ENCODE peak calls at places on chromosome 4, in six cellular contexts. D is aorta, X is BJ, P is HFF-Myc, O is cardiac muscle cell, Q is lung. E is an unnamed sample.

GRCh38 chr4:4782969-4783368 is 76.5 kb upstream of the MSX1 start:
- DNase-seq in D (no peak), X (no peak), P (no peak), O (peak; percentile 18), Q (no peak), E (no peak)

GRCh38 chr4:2441393-2442174 is 22.8 kb downstream of the CFAP99 start:
- DNase-seq in D (peak; percentile 69), X (no peak), P (peak; percentile 20), O (peak; percentile 69), Q (peak; percentile 42), E (peak; percentile 37)

GRCh38 chr4:1608821-1609500 is 75.2 kb downstream of the FAM53A start:
- DNase-seq in D (peak; percentile 28), X (no peak), P (no peak), O (no peak), Q (no peak), E (no peak)

GRCh38 chr4:38871593-38871992 is 4.0 kb downstream of the FAM114A1 start:
- DNase-seq in D (no peak), X (no peak), P (no peak), O (no peak), Q (no peak), E (no peak)

GRCh38 chr4:71944956-71945355 is 86.8 kb upstream of the NPFFR2 start:
- DNase-seq in D (no peak), X (no peak), P (no peak), O (peak; percentile 1), Q (no peak), E (no peak)

GRCh38 chr4:1600811-1601532 is 83.1 kb downstream of the FAM53A start:
- DNase-seq in D (peak; percentile 39), X (no peak), P (no peak), O (no peak), Q (no peak), E (no peak)

GRCh38 chr4:88008624-88009235 is 1.3 kb downstream of the PKD2 start:
- DNase-seq in D (no peak), X (peak; percentile 39), P (no peak), O (peak; percentile 26), Q (no peak), E (no peak)

GRCh38 chr4:128468485-128468989 is 180.9 kb upstream of the PGRMC2 start:
- DNase-seq in D (peak; percentile 66), X (peak; percentile 72), P (peak; percentile 78), O (peak; percentile 98), Q (peak; percentile 67), E (peak; percentile 99)

GRCh38 chr4:164529058-164529457 is 224.9 kb upstream of the SMIM31 start:
- DNase-seq in D (no peak), X (no peak), P (no peak), O (no peak), Q (no peak), E (no peak)

GRCh38 chr4:88285235-88285505 is 809 bp upstream of the PPM1K start:
- DNase-seq in D (no peak), X (no peak), P (no peak), O (no peak), Q (no peak), E (no peak)

GRCh38 chr4:10762541-10762940 is 78.0 kb upstream of the CLNK start:
- DNase-seq in D (no peak), X (peak; percentile 9), P (peak; percentile 56), O (peak; percentile 23), Q (no peak), E (peak; percentile 89)

GRCh38 chr4:14787894-14788293 is 214.4 kb upstream of the CPEB2 start:
- DNase-seq in D (no peak), X (no peak), P (no peak), O (peak; percentile 40), Q (no peak), E (no peak)

GRCh38 chr4:109708435-109708834 is 5.2 kb upstream of the CASP6 start:
- DNase-seq in D (no peak), X (no peak), P (no peak), O (peak; percentile 52), Q (no peak), E (no peak)

GRCh38 chr4:109701566-109702399 is 1.5 kb downstream of the CASP6 start:
- DNase-seq in D (no peak), X (no peak), P (no peak), O (peak; percentile 13), Q (no peak), E (no peak)

GRCh38 chr4:109702950-109703663 is at the start of gene CASP6:
- DNase-seq in D (peak; percentile 92), X (no peak), P (no peak), O (peak; percentile 83), Q (peak; percentile 85), E (peak; percentile 16)

GRCh38 chr4:109699553-109700225 is 3.6 kb downstream of the CASP6 start:
- DNase-seq in D (no peak), X (no peak), P (no peak), O (peak; percentile 9), Q (no peak), E (no peak)

GRCh38 chr4:109703664-109704351 is 563 bp upstream of the CASP6 start:
- DNase-seq in D (no peak), X (no peak), P (no peak), O (peak; percentile 60), Q (no peak), E (peak; percentile 17)
- H3K4me3 ChIP-seq in D (peak overlapping the region; percentile 87), X (peak overlapping the region; percentile 91), P (peak overlapping the region; percentile 65), O (peak overlapping the region; percentile 73), Q (peak overlapping the region; percentile 69), E (peak overlapping the region; percentile 76)

DNA sequence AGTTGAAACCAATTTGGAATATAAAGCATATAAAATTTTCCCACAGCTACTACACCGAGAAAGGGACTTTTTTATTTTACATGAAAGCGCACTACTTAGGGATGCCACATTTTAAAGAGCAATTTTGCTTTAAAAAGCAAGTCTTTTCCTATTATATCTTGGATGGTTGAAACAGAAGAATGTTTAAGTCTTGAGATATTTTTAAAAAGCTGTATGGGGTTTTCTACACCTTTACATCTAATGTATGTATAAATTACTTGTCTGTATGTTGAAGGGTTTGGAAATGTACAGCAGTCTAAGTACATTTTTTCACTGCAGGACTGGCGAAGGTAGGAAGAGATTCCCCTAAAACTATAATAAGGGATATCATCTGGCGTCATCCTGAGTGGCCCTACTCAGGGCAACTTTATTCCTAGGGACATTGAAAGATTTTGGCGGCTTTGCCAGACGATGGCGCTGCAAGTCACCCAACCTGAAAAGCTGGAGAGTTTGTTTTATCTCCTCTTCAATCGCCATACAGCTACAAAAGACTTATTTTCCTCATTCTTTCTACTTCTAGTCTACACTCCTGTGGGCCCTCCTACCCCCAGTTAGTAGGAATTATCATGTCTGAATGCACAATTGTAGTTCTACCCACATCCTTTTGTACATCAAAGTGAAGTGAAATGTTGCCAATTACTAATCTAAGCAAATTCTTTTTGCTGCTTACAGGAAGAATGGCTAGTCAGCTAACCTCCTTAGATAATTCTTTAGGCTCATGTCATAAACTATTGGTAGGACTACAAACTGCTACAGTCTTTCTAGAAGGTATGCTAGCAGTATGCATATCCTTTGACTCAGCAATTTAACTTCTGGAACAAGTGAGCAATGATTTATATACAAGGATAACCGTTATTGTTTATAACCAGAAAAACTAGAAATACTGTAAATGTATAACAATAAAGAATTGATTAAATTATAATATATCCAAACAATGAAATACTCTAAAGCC is 781 bp upstream of the NEK1 start:
- DNase-seq in D (peak; percentile 80), X (no peak), P (no peak), O (peak; percentile 75), Q (peak; percentile 74), E (no peak)
- H3K4me3 ChIP-seq in D (peak overlapping the region; percentile 60), X (peak overlapping the region; percentile 85), P (peak overlapping the region; percentile 68), O (peak overlapping the region; percentile 68), Q (peak overlapping the region; percentile 40), E (peak overlapping the region; percentile 87)

GRCh38 chr4:41746440-41747229 is 1.9 kb downstream of the PHOX2B start:
- DNase-seq in D (no peak), X (no peak), P (no peak), O (no peak), Q (no peak), E (no peak)
- H3K4me3 ChIP-seq in D (no peak overlapping the region), X (no peak overlapping the region), P (no peak overlapping the region), O (no peak overlapping the region), Q (no peak overlapping the region), E (no peak overlapping the region)

GRCh38 chr4:80180743-80181142 is 16.6 kb upstream of the PRDM8 start:
- DNase-seq in D (no peak), X (no peak), P (no peak), O (no peak), Q (no peak), E (no peak)

GRCh38 chr4:80183196-80184052 is 13.9 kb upstream of the PRDM8 start:
- DNase-seq in D (peak; percentile 56), X (no peak), P (no peak), O (peak; percentile 16), Q (no peak), E (no peak)

GRCh38 chr4:80179637-80180161 is 17.6 kb upstream of the PRDM8 start:
- DNase-seq in D (no peak), X (no peak), P (no peak), O (no peak), Q (no peak), E (no peak)

GRCh38 chr4:80184053-80184790 is 13.1 kb upstream of the PRDM8 start:
- DNase-seq in D (peak; percentile 93), X (no peak), P (no peak), O (peak; percentile 85), Q (peak; percentile 84), E (no peak)

GRCh38 chr4:80182237-80182866 is 15.0 kb upstream of the PRDM8 start:
- DNase-seq in D (no peak), X (no peak), P (no peak), O (no peak), Q (no peak), E (no peak)
- H3K4me3 ChIP-seq in D (no peak overlapping the region), X (no peak overlapping the region), P (no peak overlapping the region), O (no peak overlapping the region), Q (no peak overlapping the region), E (no peak overlapping the region)

GRCh38 chr4:152269448-152270191 is 266.3 kb downstream of the FBXW7 start:
- DNase-seq in D (no peak), X (no peak), P (no peak), O (no peak), Q (no peak), E (no peak)

GRCh38 chr4:152264106-152264505 is 271.8 kb downstream of the FBXW7 start:
- DNase-seq in D (no peak), X (no peak), P (no peak), O (no peak), Q (no peak), E (no peak)

GRCh38 chr4:152266831-152267480 is 268.9 kb downstream of the FBXW7 start:
- DNase-seq in D (no peak), X (no peak), P (no peak), O (no peak), Q (no peak), E (no peak)

GRCh38 chr4:152267811-152268210 is 268.1 kb downstream of the FBXW7 start:
- DNase-seq in D (no peak), X (no peak), P (no peak), O (no peak), Q (no peak), E (no peak)

DNA sequence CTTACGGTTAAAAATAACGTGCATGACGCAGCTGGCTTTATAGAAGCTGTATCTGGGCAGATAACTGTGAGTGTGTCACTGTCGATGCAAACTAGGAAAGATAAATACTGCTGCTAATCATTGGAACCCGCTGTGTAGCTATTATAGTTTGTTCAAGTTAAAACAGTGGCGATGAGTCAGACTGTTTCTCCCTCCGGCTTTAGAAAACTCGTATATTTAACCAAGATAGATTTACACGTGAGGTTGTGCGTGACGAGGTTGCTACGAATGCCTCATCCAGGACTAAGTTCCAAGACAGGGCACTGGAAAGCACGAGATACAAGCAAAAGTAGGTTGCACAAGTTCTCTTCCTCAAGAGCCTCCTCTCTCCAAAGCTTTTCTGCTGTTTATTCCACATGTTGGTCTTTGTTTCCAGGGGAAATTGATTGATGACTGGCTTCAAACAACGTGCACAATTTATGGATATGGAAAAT is 270.7 kb downstream of the FBXW7 start:
- DNase-seq in D (no peak), X (peak; percentile 70), P (no peak), O (peak; percentile 73), Q (no peak), E (no peak)
- H3K4me3 ChIP-seq in D (no peak overlapping the region), X (no peak overlapping the region), P (no peak overlapping the region), O (no peak overlapping the region), Q (no peak overlapping the region), E (no peak overlapping the region)

E was measured in retinal pigment epithelial cell.